ENCODE peak calls at places on chromosome 13, in eight cellular contexts. T is MCF 10A; F is ELF-1; U is adrenal gland; C is activated T-helper 2 cell treated with anti-CD3 and anti-CD28 coated beads, Interferon-gamma antibody, Interleukin-2, Interleukin-4, amounts not matched to agents 10 μg/mL and 5 μg/mL and 100 μg/mL, durations not matched to agents 14 hours and 24 hours and 36 hours; X is sigmoid colon; D is T-helper 2 cell; Z is GM12865. P is an unnamed sample.

GRCh38 chr13:75947448-75947847 is 311.3 kb downstream of the LMO7 start:
- DNase-seq in T (no peak), F (no peak), U (no peak), C (no peak), X (no peak), D (no peak), Z (no peak), P (no peak)

GRCh38 chr13:51175001-51175400 is 47.2 kb upstream of the FAM124A start:
- DNase-seq in T (no peak), F (no peak), U (no peak), C (no peak), X (no peak), D (no peak), Z (no peak), P (no peak)

GRCh38 chr13:95120650-95121049 is 180.6 kb downstream of the ABCC4 start:
- DNase-seq in T (no peak), F (no peak), U (no peak), C (no peak), X (no peak), D (no peak), Z (no peak), P (no peak)

GRCh38 chr13:109146912-109147624 is 517.7 kb downstream of the MYO16 start:
- DNase-seq in T (peak; percentile 91), F (no peak), U (peak; percentile 67), C (no peak), X (no peak), D (no peak), Z (no peak), P (peak; percentile 83)

GRCh38 chr13:96112936-96113335 is 23.0 kb downstream of the HS6ST3 start:
- DNase-seq in T (peak; percentile 55), F (no peak), U (no peak), C (no peak), X (no peak), D (no peak), Z (no peak), P (no peak)

GRCh38 chr13:74132768-74133656 is 1.2 kb downstream of the KLF12 start:
- DNase-seq in T (peak; percentile 36), F (peak; percentile 42), U (no peak), C (peak; percentile 32), X (peak; percentile 70), D (no peak), Z (peak; percentile 49), P (peak; percentile 56)

GRCh38 chr13:49046534-49046933 is 70.8 kb downstream of the FNDC3A start:
- DNase-seq in T (no peak), F (no peak), U (no peak), C (no peak), X (no peak), D (no peak), Z (no peak), P (peak; percentile 59)

GRCh38 chr13:114062341-114062740 is 70.1 kb downstream of the RASA3 start:
- DNase-seq in T (no peak), F (no peak), U (no peak), C (no peak), X (no peak), D (no peak), Z (no peak), P (no peak)

GRCh38 chr13:47119568-47120080 is 222.8 kb upstream of the HTR2A start:
- DNase-seq in T (no peak), F (no peak), U (no peak), C (no peak), X (no peak), D (no peak), Z (peak; percentile 16), P (no peak)

GRCh38 chr13:62643007-62643483 is 1227.4 kb upstream of the PCDH20 start:
- DNase-seq in T (peak; percentile 90), F (no peak), U (no peak), C (no peak), X (no peak), D (no peak), Z (peak; percentile 39), P (peak; percentile 39)

GRCh38 chr13:83153833-83154232 is 728.4 kb downstream of the SLITRK1 start:
- DNase-seq in T (no peak), F (no peak), U (no peak), C (no peak), X (no peak), D (no peak), Z (no peak), P (peak; percentile 24)

GRCh38 chr13:114124921-114125320 is 7.5 kb downstream of the RASA3 start:
- DNase-seq in T (peak; percentile 28), F (no peak), U (no peak), C (peak; percentile 48), X (no peak), D (no peak), Z (peak; percentile 60), P (peak; percentile 88)

GRCh38 chr13:32036131-32036695 is 4.6 kb downstream of the FRY start:
- DNase-seq in T (no peak), F (no peak), U (no peak), C (no peak), X (no peak), D (no peak), Z (no peak), P (no peak)

GRCh38 chr13:110307697-110308376 is 753 bp downstream of the COL4A2 start:
- DNase-seq in T (peak; percentile 34), F (peak; percentile 55), U (no peak), C (no peak), X (peak; percentile 77), D (no peak), Z (no peak), P (peak; percentile 64)

GRCh38 chr13:78468546-78469060 is 134.7 kb downstream of the POU4F1 start:
- DNase-seq in T (no peak), F (no peak), U (no peak), C (no peak), X (no peak), D (no peak), Z (no peak), P (no peak)

GRCh38 chr13:73578251-73578875 is 519.6 kb downstream of the KLF5 start:
- DNase-seq in T (peak; percentile 9), F (no peak), U (peak; percentile 56), C (no peak), X (no peak), D (no peak), Z (no peak), P (peak; percentile 51)

GRCh38 chr13:98013241-98013640 is 59.8 kb downstream of the IPO5 start:
- DNase-seq in T (no peak), F (no peak), U (no peak), C (no peak), X (no peak), D (no peak), Z (no peak), P (no peak)

GRCh38 chr13:51479199-51479523 is 26.3 kb upstream of the INTS6 start:
- DNase-seq in T (peak; percentile 43), F (no peak), U (no peak), C (no peak), X (no peak), D (no peak), Z (no peak), P (peak; percentile 66)

GRCh38 chr13:106986033-106986484 is 418.1 kb upstream of the ARGLU1 start:
- DNase-seq in T (no peak), F (peak; percentile 86), U (no peak), C (no peak), X (no peak), D (no peak), Z (no peak), P (no peak)

GRCh38 chr13:46782066-46782465 is 14.9 kb downstream of the ESD start:
- DNase-seq in T (no peak), F (no peak), U (no peak), C (no peak), X (no peak), D (no peak), Z (no peak), P (no peak)

GRCh38 chr13:70923863-70924752 is 815.9 kb upstream of the KLHL1 start:
- DNase-seq in T (no peak), F (no peak), U (no peak), C (no peak), X (no peak), D (peak; percentile 5), Z (no peak), P (peak; percentile 47)

GRCh38 chr13:112073245-112074138 is 6.5 kb downstream of the SOX1 start:
- DNase-seq in T (no peak), F (peak; percentile 79), U (no peak), C (no peak), X (peak; percentile 50), D (no peak), Z (no peak), P (no peak)

GRCh38 chr13:102847272-102848234 is 1.7 kb downstream of the ERCC5 start:
- DNase-seq in T (peak; percentile 51), F (peak; percentile 20), U (no peak), C (no peak), X (no peak), D (no peak), Z (peak; percentile 56), P (peak; percentile 52)

GRCh38 chr13:95714142-95714832 is 37.3 kb downstream of the DNAJC3 start:
- DNase-seq in T (peak; percentile 95), F (no peak), U (no peak), C (no peak), X (no peak), D (no peak), Z (no peak), P (peak; percentile 90)

GRCh38 chr13:28429685-28430290 is 65.1 kb downstream of the FLT1 start:
- DNase-seq in T (no peak), F (peak; percentile 21), U (no peak), C (no peak), X (no peak), D (no peak), Z (peak; percentile 91), P (peak; percentile 77)

GRCh38 chr13:98458431-98458830 is 118.5 kb downstream of the STK24 start:
- DNase-seq in T (no peak), F (no peak), U (no peak), C (no peak), X (peak; percentile 67), D (no peak), Z (no peak), P (no peak)

GRCh38 chr13:20969182-20969581 is 66.6 kb upstream of the XPO4 start:
- DNase-seq in T (peak; percentile 51), F (no peak), U (no peak), C (no peak), X (no peak), D (no peak), Z (peak; percentile 59), P (peak; percentile 57)

GRCh38 chr13:73520566-73521290 is 461.9 kb downstream of the KLF5 start:
- DNase-seq in T (no peak), F (no peak), U (no peak), C (no peak), X (no peak), D (no peak), Z (no peak), P (no peak)

GRCh38 chr13:111365149-111366005 is 44.9 kb downstream of the TEX29 start:
- DNase-seq in T (no peak), F (no peak), U (no peak), C (no peak), X (no peak), D (no peak), Z (no peak), P (no peak)

GRCh38 chr13:29575098-29575497 is 20.4 kb downstream of the SLC7A1 start:
- DNase-seq in T (no peak), F (no peak), U (no peak), C (no peak), X (no peak), D (no peak), Z (no peak), P (no peak)